ENCODE peak calls at places on chromosomes 7 and 10, in six cellular contexts. Z, V, B, H, Y and T are unnamed samples.

GRCh38 chr10:125812128-125812527 is 10.9 kb downstream of the UROS start:
- DNase-seq in B (no peak), Z (no peak), H (peak; percentile 42), Y (no peak), V (no peak), T (no peak)

GRCh38 chr7:150972094-150972493 is 6.0 kb downstream of the KCNH2 start:
- DNase-seq in H (peak; percentile 90), Z (peak; percentile 92), Y (no peak), B (no peak), V (no peak), T (no peak)

GRCh38 chr7:13651167-13651566 is 338.3 kb downstream of the ETV1 start:
- DNase-seq in Z (no peak), V (no peak), B (no peak), H (no peak), Y (no peak), T (no peak)

GRCh38 chr10:99276848-99277486 is 41.3 kb upstream of the HPSE2 start:
- DNase-seq in Y (peak; percentile 23), Z (no peak), B (no peak), V (no peak), H (no peak), T (no peak)

GRCh38 chr10:47458466-47459154 is 25.3 kb downstream of the ANXA8 start:
- DNase-seq in H (no peak), B (no peak), V (no peak), Z (no peak), Y (peak; percentile 74), T (peak; percentile 41)

GRCh38 chr7:119959811-119960210 is 313.2 kb upstream of the KCND2 start:
- DNase-seq in B (no peak), Y (peak; percentile 93), V (no peak), H (no peak), Z (no peak), T (peak; percentile 28)

GRCh38 chr7:159023746-159024145 is 120.9 kb downstream of the VIPR2 start:
- DNase-seq in V (no peak), Z (no peak), H (no peak), B (no peak), Y (no peak), T (no peak)

GRCh38 chr7:1812693-1813393 is 142.8 kb downstream of the ELFN1 start:
- DNase-seq in Z (no peak), Y (no peak), B (no peak), H (no peak), V (no peak), T (no peak)

GRCh38 chr7:116327751-116328150 is 117.4 kb downstream of the TES start:
- DNase-seq in Y (peak; percentile 26), H (no peak), V (no peak), B (no peak), Z (no peak), T (peak; percentile 96)

GRCh38 chr7:150945853-150946825 is 32.0 kb downstream of the KCNH2 start:
- DNase-seq in B (peak; percentile 54), V (peak; percentile 39), Y (peak; percentile 60), Z (peak; percentile 95), H (no peak), T (no peak)

GRCh38 chr7:114418117-114418516 is 3.5 kb downstream of the FOXP2 start:
- DNase-seq in H (no peak), B (no peak), Z (no peak), V (no peak), Y (no peak), T (no peak)

GRCh38 chr10:13930123-13930522 is 343.4 kb downstream of the PRPF18 start:
- DNase-seq in Y (no peak), V (no peak), H (no peak), Z (no peak), B (no peak), T (no peak)

GRCh38 chr10:32141018-32141807 is 85.0 kb upstream of the KIF5B start:
- DNase-seq in B (no peak), Y (peak; percentile 67), Z (peak; percentile 48), H (no peak), V (no peak), T (no peak)

GRCh38 chr10:46526682-46527038 is 29.8 kb downstream of the GPRIN2 start:
- DNase-seq in H (peak; percentile 7), Z (peak; percentile 14), V (no peak), Y (peak; percentile 52), B (peak; percentile 64), T (no peak)

GRCh38 chr7:7569615-7570014 is 2.9 kb downstream of the MIOS start:
- DNase-seq in Z (no peak), Y (peak; percentile 35), V (no peak), H (no peak), B (no peak), T (no peak)
- H3K4me3 ChIP-seq in Z (no peak overlapping the region), Y (no peak overlapping the region), V (no peak overlapping the region), H (no peak overlapping the region), B (peak overlapping the region; percentile 15), T (peak overlapping the region; percentile 2)

GRCh38 chr7:71687831-71688599 is 556.1 kb downstream of the GALNT17 start:
- DNase-seq in V (no peak), Y (no peak), Z (no peak), B (no peak), H (no peak), T (no peak)
- H3K4me3 ChIP-seq in V (no peak overlapping the region), Y (no peak overlapping the region), Z (no peak overlapping the region), B (no peak overlapping the region), H (no peak overlapping the region), T (no peak overlapping the region)

DNA sequence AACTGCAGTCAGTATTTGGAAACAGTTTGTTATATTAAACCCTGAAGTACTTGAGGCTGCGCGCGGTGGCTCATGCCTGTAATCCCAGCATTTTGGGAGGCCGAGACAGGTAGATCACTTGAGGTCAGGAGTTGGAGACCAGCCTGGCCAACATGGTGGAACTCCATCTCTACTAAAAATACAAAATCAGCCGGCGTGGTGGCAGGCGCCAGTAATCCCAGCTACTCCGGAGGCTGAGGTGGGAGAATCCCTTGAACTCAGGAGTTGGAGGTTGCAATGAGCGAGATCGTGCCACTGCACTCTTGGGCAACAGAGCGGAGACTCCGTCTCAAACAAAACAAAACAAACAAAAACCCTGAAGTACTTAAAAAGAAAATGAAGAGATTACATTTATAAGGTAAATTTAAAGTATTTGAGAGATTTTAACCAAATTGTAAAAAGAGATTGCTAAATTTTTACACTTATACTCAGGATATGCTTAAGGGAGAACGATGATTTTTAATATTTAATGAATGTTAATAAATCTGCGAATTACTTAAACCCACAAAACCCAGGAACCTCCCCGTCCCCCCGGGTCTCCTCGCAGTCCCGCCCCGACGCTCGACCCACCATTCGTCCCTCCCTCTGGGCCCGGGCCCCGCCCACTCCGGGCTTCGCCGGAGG is 425 bp upstream of the MTG1 start:
- DNase-seq in H (no peak), B (peak; percentile 32), Z (no peak), V (no peak), Y (no peak), T (no peak)
- H3K4me3 ChIP-seq in H (peak overlapping the region; percentile 59), B (peak overlapping the region; percentile 90), Z (peak overlapping the region; percentile 94), V (peak overlapping the region; percentile 81), Y (peak overlapping the region; percentile 73), T (peak overlapping the region; percentile 96)

GRCh38 chr7:149414745-149415390 is 46.0 kb downstream of the ZNF777 start:
- DNase-seq in H (peak; percentile 34), B (no peak), V (peak; percentile 36), Z (peak; percentile 49), Y (peak; percentile 64), T (peak; percentile 20)
- H3K4me3 ChIP-seq in H (peak overlapping the region; percentile 16), B (peak overlapping the region; percentile 21), V (peak overlapping the region; percentile 26), Z (peak overlapping the region; percentile 38), Y (no peak overlapping the region), T (peak overlapping the region; percentile 20)

DNA sequence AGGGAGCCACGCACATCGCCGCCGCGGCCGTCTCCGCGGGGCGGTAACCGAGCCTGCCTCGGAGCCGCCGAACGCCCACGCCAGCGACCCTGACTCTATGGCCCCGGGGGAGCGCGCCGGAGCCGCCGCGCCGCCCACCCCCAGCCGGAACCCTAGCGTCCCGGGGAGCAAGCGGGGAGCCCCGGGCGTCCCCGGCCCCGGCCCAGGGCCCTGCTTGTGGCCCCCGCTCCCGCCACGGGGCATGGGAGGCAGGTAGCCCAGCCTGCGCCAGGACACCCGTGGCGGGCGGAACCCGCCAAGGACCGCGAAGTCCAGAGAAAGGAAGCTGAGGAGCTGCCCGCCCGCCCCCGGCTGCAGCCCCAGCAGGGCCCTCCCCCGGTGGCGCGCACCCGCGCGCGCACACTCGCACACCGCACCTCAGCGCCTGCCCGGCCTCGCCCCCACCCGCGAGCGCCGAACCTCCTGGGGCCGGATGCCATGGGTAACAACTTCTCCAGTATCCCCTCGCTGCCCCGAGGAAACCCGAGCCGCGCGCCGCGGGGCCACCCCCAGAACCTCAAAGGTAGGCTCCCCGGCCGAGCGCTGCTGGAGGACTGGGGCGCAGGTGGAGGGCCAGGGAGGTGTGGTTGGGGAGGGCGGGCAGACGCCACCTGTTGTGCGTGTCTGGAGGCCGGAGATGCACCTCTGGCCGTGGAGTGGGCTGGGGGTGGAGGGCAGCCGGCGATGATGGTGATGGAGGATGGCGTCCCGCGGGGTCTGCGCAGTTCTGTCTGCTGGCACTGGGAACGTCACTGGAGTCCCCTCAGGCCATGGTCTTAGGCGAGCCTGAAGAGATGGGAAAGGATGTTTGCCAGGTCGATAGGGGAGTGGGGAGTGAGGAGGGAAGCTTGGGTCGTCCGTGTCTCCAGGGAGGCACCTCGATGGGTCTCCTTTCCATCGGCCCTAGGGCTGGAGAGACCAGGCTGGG is 689 bp downstream of the NEURL1 start:
- DNase-seq in Y (no peak), B (no peak), H (peak; percentile 49), V (no peak), Z (no peak), T (no peak)
- H3K4me3 ChIP-seq in Y (peak overlapping the region; percentile 38), B (peak overlapping the region; percentile 53), H (peak overlapping the region; percentile 51), V (peak overlapping the region; percentile 50), Z (peak overlapping the region; percentile 53), T (peak overlapping the region; percentile 42)

DNA sequence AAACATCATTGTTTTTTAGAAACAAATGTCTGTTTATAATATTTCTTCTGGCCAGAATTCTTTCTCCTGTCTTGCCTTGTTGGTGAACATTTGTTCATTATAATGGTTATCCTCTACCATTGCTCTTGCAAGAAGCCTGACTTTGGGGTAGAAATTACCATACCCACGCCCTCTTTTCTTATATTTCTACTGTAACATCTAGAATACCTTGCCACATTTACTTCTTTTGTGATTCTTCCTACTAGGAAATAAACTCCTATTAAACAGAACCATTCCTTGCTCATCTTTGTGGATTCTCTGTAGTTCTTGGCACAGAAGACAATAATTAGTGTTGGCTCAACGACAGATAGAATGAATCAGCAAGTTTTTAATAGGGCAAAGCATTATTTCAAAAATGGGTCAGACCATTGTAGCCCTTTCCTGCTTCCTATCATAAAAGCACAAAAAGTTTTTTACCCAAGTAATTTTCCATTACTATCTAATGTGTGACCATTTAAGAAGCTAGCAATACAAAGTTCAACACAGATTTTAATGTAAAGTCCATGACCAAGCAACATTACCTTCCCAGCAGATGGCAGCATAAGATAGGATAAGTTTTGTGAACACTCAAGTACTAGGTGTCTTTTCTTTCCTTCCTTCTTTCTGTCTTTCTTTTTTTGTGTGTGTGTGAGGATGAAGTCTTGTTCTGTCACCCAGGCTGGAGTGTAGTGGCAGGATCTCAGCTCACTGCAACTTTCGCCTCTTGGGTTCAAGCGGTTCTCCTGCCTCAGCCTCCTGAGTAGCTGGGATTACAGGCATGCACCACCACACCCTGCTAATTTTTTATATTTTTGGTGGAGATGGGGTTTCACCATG is 270.4 kb downstream of the HGF start:
- DNase-seq in V (no peak), H (no peak), Z (no peak), B (no peak), Y (peak; percentile 77), T (peak; percentile 63)
- H3K4me3 ChIP-seq in V (no peak overlapping the region), H (no peak overlapping the region), Z (no peak overlapping the region), B (no peak overlapping the region), Y (no peak overlapping the region), T (no peak overlapping the region)